ENCODE peak calls at places on chromosomes 6 and 20, in four cellular contexts. Z is ascending aorta; G is naive thymus-derived CD4-positive, alpha-beta T cell; A is heart right ventricle. U is an unnamed sample.

GRCh38 chr6:14816106-14816864 is 429.6 kb upstream of the JARID2 start:
- DNase-seq in A (no peak), G (no peak), Z (no peak), U (no peak)

GRCh38 chr6:121726596-121726995 is 291.1 kb downstream of the GJA1 start:
- DNase-seq in G (no peak), A (no peak), Z (no peak), U (no peak)

GRCh38 chr6:143940011-143940597 is 68.0 kb downstream of the PLAGL1 start:
- DNase-seq in Z (no peak), A (no peak), G (no peak), U (no peak)

GRCh38 chr6:26028753-26029569 is 58.3 kb upstream of the HFE start:
- DNase-seq in Z (no peak), A (no peak), G (no peak), U (no peak)

GRCh38 chr6:170099387-170099786 is 191.5 kb downstream of the DLL1 start:
- DNase-seq in A (peak; percentile 0), G (peak; percentile 9), Z (peak; percentile 25), U (peak; percentile 32)

GRCh38 chr6:157233156-157233555 is 90.2 kb downstream of the TMEM242 start:
- DNase-seq in G (no peak), Z (no peak), A (no peak), U (no peak)

GRCh38 chr20:17735206-17735804 is 35.5 kb downstream of the BANF2 start:
- DNase-seq in Z (no peak), A (no peak), G (no peak), U (no peak)

GRCh38 chr20:58720890-58721289 is 28.3 kb downstream of the NPEPL1 start:
- DNase-seq in A (no peak), G (no peak), Z (peak; percentile 24), U (peak; percentile 26)

GRCh38 chr20:11195169-11195568 is 521.4 kb upstream of the JAG1 start:
- DNase-seq in A (peak; percentile 13), Z (no peak), G (no peak), U (no peak)

GRCh38 chr6:145963216-145964068 is 716 bp downstream of the SHPRH start:
- DNase-seq in A (no peak), Z (peak; percentile 69), G (peak; percentile 44), U (peak; percentile 61)

GRCh38 chr6:165060636-165061190 is 248.7 kb downstream of the C6orf118 start:
- DNase-seq in G (no peak), A (no peak), Z (no peak), U (no peak)

GRCh38 chr20:19531446-19531845 is 226.6 kb upstream of the RIN2 start:
- DNase-seq in A (no peak), G (no peak), Z (no peak), U (no peak)

GRCh38 chr20:40778894-40779496 is 90.0 kb upstream of the MAFB start:
- DNase-seq in Z (no peak), G (no peak), A (no peak), U (no peak)

GRCh38 chr6:38310061-38310460 is 329.7 kb downstream of the BTBD9 start:
- DNase-seq in Z (no peak), G (no peak), A (no peak), U (no peak)

GRCh38 chr6:66396145-66396544 is 689.1 kb upstream of the EYS start:
- DNase-seq in A (no peak), G (no peak), Z (no peak), U (no peak)

GRCh38 chr20:2700913-2701620 is 8.5 kb downstream of the EBF4 start:
- DNase-seq in G (no peak), A (no peak), Z (no peak), U (peak; percentile 46)

GRCh38 chr20:34941224-34941623 is 14.4 kb downstream of the GSS start:
- DNase-seq in G (no peak), Z (no peak), A (no peak), U (no peak)

GRCh38 chr20:59390437-59390836 is 90.0 kb downstream of the EDN3 start:
- DNase-seq in A (no peak), Z (no peak), G (no peak), U (no peak)

GRCh38 chr6:47358440-47359225 is 48.9 kb upstream of the TNFRSF21 start:
- DNase-seq in G (no peak), A (no peak), Z (no peak), U (no peak)

GRCh38 chr6:139308936-139309603 is 17.3 kb upstream of the TXLNB start:
- DNase-seq in G (no peak), Z (no peak), A (peak; percentile 23), U (no peak)

GRCh38 chr20:25549866-25550477 is 35.4 kb downstream of the NINL start:
- DNase-seq in G (no peak), Z (peak; percentile 53), A (no peak), U (no peak)

GRCh38 chr6:91088976-91089375 is 502.1 kb upstream of the MAP3K7 start:
- DNase-seq in G (no peak), Z (no peak), A (no peak), U (no peak)

GRCh38 chr6:167861424-167861823 is 34.7 kb downstream of the AFDN start:
- DNase-seq in G (no peak), A (no peak), Z (no peak), U (no peak)

GRCh38 chr6:90284745-90285481 is 11.7 kb downstream of the BACH2 start:
- DNase-seq in A (no peak), Z (no peak), G (no peak), U (no peak)

GRCh38 chr20:11993886-11994466 is 76.3 kb downstream of the BTBD3 start:
- DNase-seq in G (no peak), A (no peak), Z (no peak), U (no peak)

GRCh38 chr6:42142118-42142835 is at the start of gene C6orf132:
- DNase-seq in A (no peak), Z (no peak), G (no peak), U (no peak)

GRCh38 chr20:50870572-50871161 is 60.6 kb downstream of the ADNP start:
- DNase-seq in A (no peak), G (no peak), Z (no peak), U (no peak)

GRCh38 chr20:6750438-6750837 is 17.0 kb upstream of the BMP2 start:
- DNase-seq in G (no peak), A (no peak), Z (no peak), U (no peak)

GRCh38 chr6:36745836-36746235 is 48.2 kb downstream of the RAB44 start:
- DNase-seq in A (no peak), G (no peak), Z (no peak), U (no peak)

GRCh38 chr6:6703720-6704422 is 115.4 kb downstream of the LY86 start:
- DNase-seq in G (no peak), Z (no peak), A (no peak), U (no peak)

GRCh38 chr20:64080013-64080812 is at the start of gene OPRL1:
- DNase-seq in Z (no peak), A (no peak), G (no peak), U (peak; percentile 70)
- H3K4me1 ChIP-seq in Z (peaks cover 17% of the 10 kb centered on the region), A (peaks cover 16% of the 10 kb centered on the region), G (peaks cover 35% of the 10 kb centered on the region), U (peaks cover 64% of the 10 kb centered on the region)

GRCh38 chr6:75203721-75204120 is 2.1 kb downstream of the COL12A1 start:
- DNase-seq in G (no peak), Z (no peak), A (no peak), U (no peak)

GRCh38 chr6:75204222-75204958 is 1.5 kb downstream of the COL12A1 start:
- DNase-seq in A (peak; percentile 86), G (no peak), Z (peak; percentile 87), U (peak; percentile 86)

GRCh38 chr6:75205776-75206334 is at the start of gene COL12A1:
- DNase-seq in Z (peak; percentile 98), G (no peak), A (peak; percentile 84), U (peak; percentile 96)

GRCh38 chr6:75206338-75207210 is 721 bp upstream of the COL12A1 start:
- DNase-seq in G (no peak), Z (peak; percentile 67), A (no peak), U (no peak)

GRCh38 chr6:75204959-75205775 is 686 bp downstream of the COL12A1 start:
- DNase-seq in A (peak; percentile 37), Z (peak; percentile 84), G (no peak), U (no peak)
- H3K27ac ChIP-seq in A (peak overlapping the region; percentile 71), Z (peak overlapping the region; percentile 87), G (no peak overlapping the region), U (peak overlapping the region; percentile 65)

GRCh38 chr6:149031545-149032317 is 284.9 kb downstream of the UST start:
- DNase-seq in A (no peak), Z (peak; percentile 85), G (peak; percentile 49), U (no peak)

GRCh38 chr6:149032599-149033405 is 284.7 kb upstream of the TAB2 start:
- DNase-seq in Z (no peak), G (peak; percentile 71), A (no peak), U (no peak)

GRCh38 chr6:149032318-149032598 is 285.3 kb upstream of the TAB2 start:
- DNase-seq in A (no peak), Z (no peak), G (no peak), U (no peak)

GRCh38 chr6:149035806-149036205 is 281.7 kb upstream of the TAB2 start:
- DNase-seq in G (no peak), Z (no peak), A (no peak), U (no peak)

GRCh38 chr6:149033454-149034241 is 283.9 kb upstream of the TAB2 start:
- DNase-seq in G (no peak), A (no peak), Z (no peak), U (no peak)
- H3K4me1 ChIP-seq in G (peaks cover 8% of the 10 kb centered on the region), A (no peaks in the 10 kb centered on the region), Z (peaks cover 3% of the 10 kb centered on the region), U (no peaks in the 10 kb centered on the region)

GRCh38 chr20:62832951-62833391 is 16.1 kb downstream of the COL9A3 start:
- DNase-seq in Z (no peak), G (no peak), A (no peak), U (no peak)
- H3K27ac ChIP-seq in Z (no peak overlapping the region), G (no peak overlapping the region), A (no peak overlapping the region), U (no peak overlapping the region)

GRCh38 chr20:44217342-44218092 is 6.9 kb upstream of the OSER1 start:
- DNase-seq in Z (peak; percentile 71), A (peak; percentile 69), G (peak; percentile 59), U (peak; percentile 64)
- H3K4me1 ChIP-seq in Z (no peaks in the 10 kb centered on the region), A (no peaks in the 10 kb centered on the region), G (peaks cover 33% of the 10 kb centered on the region), U (peaks cover 27% of the 10 kb centered on the region)